ENCODE peak calls at places on chromosomes 4 and X, in six cellular contexts. One of them, this sample, is unnamed.

GRCh38 chr4:8709729-8710360 is 117.3 kb downstream of the CPZ start:
- DNase-seq in neuronal stem cell: no peak
- DNase-seq in GM03348: no peak
- DNase-seq in GM20000: no peak
- DNase-seq in naive thymus-derived CD4-positive, alpha-beta T cell: no peak
- DNase-seq in central memory CD8-positive, alpha-beta T cell: no peak
- DNase-seq in this sample: no peak

GRCh38 chr4:83658806-83659205 is 122.9 kb downstream of the GPAT3 start:
- DNase-seq in GM20000: no peak
- DNase-seq in neuronal stem cell: no peak
- DNase-seq in GM03348: no peak
- DNase-seq in central memory CD8-positive, alpha-beta T cell: no peak
- DNase-seq in naive thymus-derived CD4-positive, alpha-beta T cell: no peak
- DNase-seq in this sample: no peak

GRCh38 chr4:5009796-5010195 is 9.5 kb downstream of the CYTL1 start:
- DNase-seq in central memory CD8-positive, alpha-beta T cell: no peak
- DNase-seq in GM20000: no peak
- DNase-seq in neuronal stem cell: no peak
- DNase-seq in GM03348: no peak
- DNase-seq in naive thymus-derived CD4-positive, alpha-beta T cell: no peak
- DNase-seq in this sample: no peak

GRCh38 chrX:71935542-71935941 is 24.9 kb downstream of the NHSL2 start:
- DNase-seq in GM20000: no peak
- DNase-seq in central memory CD8-positive, alpha-beta T cell: no peak
- DNase-seq in GM03348: no peak
- DNase-seq in naive thymus-derived CD4-positive, alpha-beta T cell: no peak
- DNase-seq in neuronal stem cell: peak; percentile 20
- DNase-seq in this sample: no peak

GRCh38 chr4:155353923-155354540 is 22.7 kb downstream of the MAP9 start:
- DNase-seq in GM20000: peak; percentile 14
- DNase-seq in GM03348: peak; percentile 43
- DNase-seq in central memory CD8-positive, alpha-beta T cell: no peak
- DNase-seq in neuronal stem cell: peak; percentile 48
- DNase-seq in naive thymus-derived CD4-positive, alpha-beta T cell: no peak
- DNase-seq in this sample: peak; percentile 20

GRCh38 chrX:110081740-110082139 is 78.8 kb downstream of the TMEM164 start:
- DNase-seq in neuronal stem cell: no peak
- DNase-seq in central memory CD8-positive, alpha-beta T cell: no peak
- DNase-seq in GM03348: no peak
- DNase-seq in naive thymus-derived CD4-positive, alpha-beta T cell: no peak
- DNase-seq in GM20000: no peak
- DNase-seq in this sample: no peak

GRCh38 chrX:19602866-19603620 is 87.7 kb upstream of the MAP3K15 start:
- DNase-seq in central memory CD8-positive, alpha-beta T cell: no peak
- DNase-seq in GM03348: peak; percentile 26
- DNase-seq in GM20000: no peak
- DNase-seq in neuronal stem cell: no peak
- DNase-seq in naive thymus-derived CD4-positive, alpha-beta T cell: no peak
- DNase-seq in this sample: peak; percentile 57

GRCh38 chr4:86855572-86855971 is 6.4 kb upstream of the SLC10A6 start:
- DNase-seq in GM20000: no peak
- DNase-seq in central memory CD8-positive, alpha-beta T cell: no peak
- DNase-seq in GM03348: peak; percentile 75
- DNase-seq in neuronal stem cell: no peak
- DNase-seq in naive thymus-derived CD4-positive, alpha-beta T cell: no peak
- DNase-seq in this sample: peak; percentile 50

GRCh38 chrX:15838017-15838416 is 16.6 kb downstream of the AP1S2 start:
- DNase-seq in naive thymus-derived CD4-positive, alpha-beta T cell: peak; percentile 18
- DNase-seq in neuronal stem cell: no peak
- DNase-seq in central memory CD8-positive, alpha-beta T cell: no peak
- DNase-seq in GM03348: no peak
- DNase-seq in GM20000: no peak
- DNase-seq in this sample: no peak

GRCh38 chrX:31893525-31893924 is 821.7 kb upstream of the FTHL17 start:
- DNase-seq in neuronal stem cell: no peak
- DNase-seq in GM20000: no peak
- DNase-seq in naive thymus-derived CD4-positive, alpha-beta T cell: no peak
- DNase-seq in GM03348: no peak
- DNase-seq in central memory CD8-positive, alpha-beta T cell: no peak
- DNase-seq in this sample: no peak

GRCh38 chr4:109263721-109264120 is 38.7 kb downstream of the COL25A1 start:
- DNase-seq in GM20000: no peak
- DNase-seq in GM03348: no peak
- DNase-seq in central memory CD8-positive, alpha-beta T cell: no peak
- DNase-seq in naive thymus-derived CD4-positive, alpha-beta T cell: no peak
- DNase-seq in neuronal stem cell: no peak
- DNase-seq in this sample: no peak

GRCh38 chrX:119067023-119067739 is 5.6 kb upstream of the CT47C1 start:
- DNase-seq in central memory CD8-positive, alpha-beta T cell: no peak
- DNase-seq in neuronal stem cell: peak; percentile 17
- DNase-seq in naive thymus-derived CD4-positive, alpha-beta T cell: peak; percentile 10
- DNase-seq in GM03348: peak; percentile 64
- DNase-seq in GM20000: peak; percentile 32
- DNase-seq in this sample: no peak

GRCh38 chr4:20698382-20698781 is 1.9 kb upstream of the PACRGL start:
- DNase-seq in neuronal stem cell: no peak
- DNase-seq in central memory CD8-positive, alpha-beta T cell: no peak
- DNase-seq in GM03348: no peak
- DNase-seq in GM20000: no peak
- DNase-seq in naive thymus-derived CD4-positive, alpha-beta T cell: no peak
- DNase-seq in this sample: no peak

GRCh38 chr4:43047044-43047443 is 154.5 kb downstream of the GRXCR1 start:
- DNase-seq in GM03348: no peak
- DNase-seq in neuronal stem cell: no peak
- DNase-seq in naive thymus-derived CD4-positive, alpha-beta T cell: no peak
- DNase-seq in central memory CD8-positive, alpha-beta T cell: no peak
- DNase-seq in GM20000: no peak
- DNase-seq in this sample: no peak

GRCh38 chrX:130778773-130779172 is 124.2 kb downstream of the ENOX2 start:
- DNase-seq in neuronal stem cell: no peak
- DNase-seq in naive thymus-derived CD4-positive, alpha-beta T cell: no peak
- DNase-seq in GM20000: no peak
- DNase-seq in GM03348: peak; percentile 1
- DNase-seq in central memory CD8-positive, alpha-beta T cell: no peak
- DNase-seq in this sample: no peak

GRCh38 chr4:1736820-1737219 is 15.5 kb downstream of the TACC3 start:
- DNase-seq in GM20000: no peak
- DNase-seq in central memory CD8-positive, alpha-beta T cell: no peak
- DNase-seq in GM03348: no peak
- DNase-seq in naive thymus-derived CD4-positive, alpha-beta T cell: no peak
- DNase-seq in neuronal stem cell: no peak
- DNase-seq in this sample: no peak

GRCh38 chr4:98508825-98509539 is 149.4 kb downstream of the TSPAN5 start:
- DNase-seq in naive thymus-derived CD4-positive, alpha-beta T cell: no peak
- DNase-seq in GM20000: no peak
- DNase-seq in GM03348: no peak
- DNase-seq in central memory CD8-positive, alpha-beta T cell: no peak
- DNase-seq in neuronal stem cell: no peak
- DNase-seq in this sample: no peak

GRCh38 chr4:185945906-185946305 is 123.0 kb upstream of the TLR3 start:
- DNase-seq in neuronal stem cell: no peak
- DNase-seq in GM03348: no peak
- DNase-seq in naive thymus-derived CD4-positive, alpha-beta T cell: no peak
- DNase-seq in central memory CD8-positive, alpha-beta T cell: no peak
- DNase-seq in GM20000: no peak
- DNase-seq in this sample: no peak

GRCh38 chr4:72564789-72565188 is 4.2 kb downstream of the ADAMTS3 start:
- DNase-seq in neuronal stem cell: no peak
- DNase-seq in GM03348: no peak
- DNase-seq in naive thymus-derived CD4-positive, alpha-beta T cell: no peak
- DNase-seq in central memory CD8-positive, alpha-beta T cell: no peak
- DNase-seq in GM20000: no peak
- DNase-seq in this sample: no peak

GRCh38 chr4:7049295-7049694 is 6.1 kb downstream of the TADA2B start:
- DNase-seq in neuronal stem cell: no peak
- DNase-seq in naive thymus-derived CD4-positive, alpha-beta T cell: no peak
- DNase-seq in central memory CD8-positive, alpha-beta T cell: no peak
- DNase-seq in GM03348: no peak
- DNase-seq in GM20000: no peak
- DNase-seq in this sample: no peak

GRCh38 chr4:151266542-151266941 is 10.4 kb upstream of the PRSS48 start:
- DNase-seq in naive thymus-derived CD4-positive, alpha-beta T cell: no peak
- DNase-seq in GM03348: no peak
- DNase-seq in GM20000: no peak
- DNase-seq in neuronal stem cell: no peak
- DNase-seq in central memory CD8-positive, alpha-beta T cell: no peak
- DNase-seq in this sample: peak; percentile 23

This sample was measured in non-pigmented ciliary epithelial cell.